ENCODE peak calls at places on chromosomes 6 and 20, in six cellular contexts. W, U, L, Z, M and I are unnamed samples.

GRCh38 chr20:48847498-48848205 is 19.9 kb upstream of the PREX1 start:
- DNase-seq in W (no peak), U (no peak), L (no peak), Z (no peak), M (no peak), I (no peak)

GRCh38 chr20:47973519-47974233 is 188.4 kb upstream of the SULF2 start:
- DNase-seq in W (peak), U (peak), L (no peak), Z (no peak), M (no peak), I (peak)

GRCh38 chr6:38215225-38215624 is 395.7 kb downstream of the ZFAND3 start:
- DNase-seq in W (no peak), U (no peak), L (no peak), Z (no peak), M (no peak), I (no peak)

GRCh38 chr6:3456395-3456767 is 469 bp downstream of the SLC22A23 start:
- DNase-seq in W (no peak), U (no peak), L (peak), Z (no peak), M (no peak), I (no peak)

GRCh38 chr6:25652007-25652515 is at the start of gene SCGN:
- DNase-seq in W (peak), U (peak), L (peak), Z (peak), M (peak), I (peak)

GRCh38 chr6:14524319-14524718 is 406.7 kb downstream of the CD83 start:
- DNase-seq in W (no peak), U (no peak), L (no peak), Z (peak), M (peak), I (no peak)

GRCh38 chr20:634526-634925 is 18.5 kb downstream of the SRXN1 start:
- DNase-seq in W (no peak), U (no peak), L (no peak), Z (no peak), M (no peak), I (no peak)

GRCh38 chr20:35598899-35599775 is 16.5 kb upstream of the SPAG4 start:
- DNase-seq in W (no peak), U (no peak), L (no peak), Z (no peak), M (no peak), I (no peak)

GRCh38 chr6:45326698-45327417 is 1.3 kb upstream of the RUNX2 start:
- DNase-seq in W (no peak), U (no peak), L (no peak), Z (no peak), M (no peak), I (peak)

GRCh38 chr6:105492706-105493673 is 90.1 kb upstream of the PREP start:
- DNase-seq in W (no peak), U (no peak), L (no peak), Z (peak), M (no peak), I (no peak)

GRCh38 chr20:830011-830521 is 3.4 kb upstream of the FAM110A start:
- DNase-seq in W (no peak), U (no peak), L (peak), Z (peak), M (peak), I (no peak)

GRCh38 chr6:71412559-71412958 is 123.9 kb downstream of the OGFRL1 start:
- DNase-seq in W (no peak), U (no peak), L (peak), Z (peak), M (no peak), I (peak)

GRCh38 chr20:51354191-51354768 is 188.2 kb downstream of the NFATC2 start:
- DNase-seq in W (no peak), U (no peak), L (no peak), Z (peak), M (peak), I (no peak)

GRCh38 chr6:21998539-21998938 is 298.3 kb downstream of the PRL start:
- DNase-seq in W (no peak), U (no peak), L (no peak), Z (no peak), M (no peak), I (no peak)

GRCh38 chr6:444653-445275 is 53.2 kb downstream of the IRF4 start:
- DNase-seq in W (no peak), U (no peak), L (no peak), Z (no peak), M (no peak), I (no peak)

GRCh38 chr6:150410906-150411305 is 42.1 kb downstream of the IYD start:
- DNase-seq in W (no peak), U (no peak), L (no peak), Z (no peak), M (no peak), I (no peak)

GRCh38 chr6:37173573-37174195 is 3.7 kb downstream of the PIM1 start:
- DNase-seq in W (no peak), U (no peak), L (no peak), Z (no peak), M (no peak), I (no peak)

GRCh38 chr20:652611-653109 is 340 bp downstream of the SRXN1 start:
- DNase-seq in W (no peak), U (no peak), L (no peak), Z (peak), M (peak), I (peak)

GRCh38 chr6:129016844-129017243 is 133.9 kb downstream of the LAMA2 start:
- DNase-seq in W (no peak), U (no peak), L (no peak), Z (no peak), M (no peak), I (no peak)

GRCh38 chr6:148179786-148180185 is 162.9 kb upstream of the SASH1 start:
- DNase-seq in W (no peak), U (peak), L (peak), Z (peak), M (peak), I (peak)

GRCh38 chr20:1469925-1470571 is 3.4 kb upstream of the NSFL1C start:
- DNase-seq in W (peak), U (peak), L (peak), Z (peak), M (peak), I (peak)

GRCh38 chr6:127854009-127854408 is 46.8 kb downstream of the THEMIS start:
- DNase-seq in W (no peak), U (no peak), L (no peak), Z (no peak), M (no peak), I (peak)

GRCh38 chr6:136641873-136642465 is 91.7 kb upstream of the MAP7 start:
- DNase-seq in W (no peak), U (no peak), L (no peak), Z (no peak), M (no peak), I (no peak)

GRCh38 chr6:42820509-42821340 is 38.9 kb downstream of the BICRAL start:
- DNase-seq in W (no peak), U (no peak), L (no peak), Z (no peak), M (no peak), I (peak)

GRCh38 chr6:13273931-13274706 is 54.2 kb downstream of the TBC1D7 start:
- DNase-seq in W (no peak), U (no peak), L (no peak), Z (no peak), M (no peak), I (no peak)

GRCh38 chr20:64214952-64215351 is 40.6 kb upstream of the PCMTD2 start:
- DNase-seq in W (no peak), U (no peak), L (no peak), Z (no peak), M (no peak), I (no peak)

GRCh38 chr6:91534614-91535013 is 947.7 kb upstream of the MAP3K7 start:
- DNase-seq in W (no peak), U (no peak), L (no peak), Z (no peak), M (no peak), I (peak)

GRCh38 chr20:37259031-37259430 is 2.6 kb downstream of the GHRH start:
- DNase-seq in W (no peak), U (no peak), L (no peak), Z (no peak), M (no peak), I (peak)

GRCh38 chr6:142275146-142276006 is 26.4 kb upstream of the ADGRG6 start:
- DNase-seq in W (no peak), U (no peak), L (peak), Z (peak), M (peak), I (no peak)

GRCh38 chr6:105072799-105073199 is 107.0 kb downstream of the POPDC3 start:
- DNase-seq in W (no peak), U (no peak), L (peak), Z (peak), M (peak), I (peak)

GRCh38 chr6:35718911-35719381 is 17.9 kb upstream of the ARMC12 start:
- DNase-seq in W (no peak), U (no peak), L (no peak), Z (no peak), M (peak), I (no peak)

GRCh38 chr6:35717449-35718353 is 19.1 kb upstream of the ARMC12 start:
- DNase-seq in W (no peak), U (no peak), L (no peak), Z (no peak), M (no peak), I (no peak)

GRCh38 chr6:35719407-35719829 is 17.4 kb upstream of the ARMC12 start:
- DNase-seq in W (no peak), U (no peak), L (no peak), Z (no peak), M (no peak), I (no peak)

GRCh38 chr6:35716798-35717197 is 20.0 kb upstream of the ARMC12 start:
- DNase-seq in W (no peak), U (no peak), L (no peak), Z (no peak), M (no peak), I (no peak)

DNA sequence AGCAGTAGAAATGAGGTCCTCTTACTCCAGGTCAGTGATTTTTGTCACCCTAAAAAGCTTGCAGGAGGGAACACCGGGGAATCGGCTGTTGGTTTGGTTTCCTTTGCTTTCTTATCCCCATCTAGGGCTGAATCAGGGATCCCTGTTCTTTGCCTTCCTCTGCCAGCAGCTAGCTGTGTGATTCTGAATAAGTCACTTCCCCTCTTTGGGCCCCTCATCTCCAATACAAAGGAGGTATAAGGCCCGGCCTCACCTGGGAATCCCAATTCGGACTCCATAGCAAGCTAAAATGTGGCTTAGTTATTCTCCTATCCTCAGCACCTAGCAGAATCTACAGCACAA is 18.5 kb upstream of the ARMC12 start:
- DNase-seq in W (no peak), U (no peak), L (no peak), Z (no peak), M (no peak), I (no peak)
- H3K4me2 ChIP-seq in W (no peak), U (peak), L (no peak), Z (no peak), M (no peak), I (no peak)

DNA sequence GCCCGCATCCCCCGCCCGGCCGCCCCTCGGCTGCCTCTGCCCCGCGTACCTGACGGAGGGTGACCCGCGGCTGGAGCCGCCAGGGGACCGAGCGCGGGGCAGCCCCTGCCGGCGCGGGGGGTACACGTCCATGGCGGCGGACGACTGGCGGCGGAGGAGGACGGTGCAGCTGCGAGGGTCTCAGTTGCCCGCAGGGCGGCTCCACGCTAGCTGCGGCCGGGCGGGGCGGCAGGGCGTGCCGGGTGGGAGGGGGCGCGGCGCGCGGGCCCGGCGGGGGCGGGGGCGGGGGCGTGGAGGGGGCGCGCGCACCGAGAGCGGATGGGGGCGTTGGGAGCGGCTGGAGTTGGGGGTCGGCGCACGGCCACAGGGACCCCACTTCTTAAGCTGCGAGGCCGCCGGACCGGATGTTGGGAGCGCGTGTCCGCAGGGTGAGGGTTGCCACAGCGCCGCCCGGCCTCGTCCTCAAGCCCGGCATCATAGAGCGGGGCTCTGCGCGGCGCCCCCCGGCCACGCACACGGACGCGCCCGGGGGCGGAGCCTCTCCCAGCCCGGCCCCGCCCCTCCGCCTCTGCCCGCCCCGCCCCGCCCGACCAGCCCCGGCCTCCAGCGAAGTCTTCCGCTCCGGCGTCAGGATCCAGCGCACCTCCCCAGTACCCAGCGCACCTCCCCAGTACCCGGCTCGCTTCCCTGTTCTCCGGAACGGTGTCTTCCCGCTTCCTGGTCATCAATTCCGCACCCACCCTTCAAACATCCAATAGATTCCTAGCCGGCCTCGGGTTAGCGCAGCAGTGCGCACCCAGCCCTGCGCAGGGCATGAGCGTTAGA is at the start of gene DNAAF9:
- DNase-seq in W (peak), U (peak), L (peak), Z (peak), M (peak), I (peak)
- H3K18ac ChIP-seq in W (peak), U (peak), L (peak), Z (peak), M (peak), I (peak)

DNA sequence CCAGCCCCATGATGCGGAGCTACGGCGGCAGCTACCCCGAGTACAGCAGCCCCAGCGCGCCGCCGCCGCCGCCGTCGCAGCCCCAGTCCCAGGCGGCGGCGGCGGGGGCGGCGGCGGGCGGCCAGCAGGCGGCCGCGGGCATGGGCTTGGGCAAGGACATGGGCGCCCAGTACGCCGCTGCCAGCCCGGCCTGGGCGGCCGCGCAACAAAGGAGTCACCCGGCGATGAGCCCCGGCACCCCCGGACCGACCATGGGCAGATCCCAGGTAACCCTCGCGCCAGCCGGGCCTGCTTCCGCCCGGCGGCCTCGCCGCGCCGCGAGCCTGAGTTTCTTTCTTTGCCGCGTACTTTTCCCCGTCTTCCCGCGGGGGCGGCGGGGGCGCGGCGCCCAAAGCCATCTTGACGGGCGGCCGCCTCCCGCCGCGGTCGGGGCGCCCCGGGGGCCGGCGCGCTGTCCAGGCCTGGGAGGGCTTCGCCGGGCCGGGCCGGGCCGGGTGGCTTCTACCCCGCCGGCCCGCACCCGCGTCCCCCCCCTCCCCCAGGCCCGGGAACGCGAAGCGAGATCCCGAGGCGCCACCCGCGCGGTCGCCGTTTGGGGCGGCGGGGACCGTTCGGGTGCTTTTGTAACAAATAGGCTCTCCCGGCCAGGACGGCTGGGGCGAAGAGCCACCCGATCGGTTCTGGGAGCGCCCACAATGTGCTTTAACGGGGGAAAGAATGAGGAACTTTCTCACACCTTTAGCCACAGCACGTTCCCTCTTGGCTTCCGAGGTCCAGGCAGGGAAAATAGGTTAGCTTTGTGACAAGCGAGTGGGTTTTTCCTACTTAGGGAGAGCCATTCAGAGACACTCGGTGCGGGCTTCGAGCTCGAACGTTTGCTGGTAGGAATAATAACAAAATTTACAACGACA is 2.3 kb downstream of the ARID1B start:
- DNase-seq in W (peak), U (peak), L (peak), Z (no peak), M (peak), I (peak)
- H2BK5ac ChIP-seq in W (peak), U (peak), L (peak), Z (peak), M (peak), I (peak)

GRCh38 chr20:50085146-50085480 is 27.8 kb downstream of the UBE2V1 start:
- DNase-seq in W (no peak), U (no peak), L (no peak), Z (no peak), M (no peak), I (no peak)
- H3K4me2 ChIP-seq in W (no peak), U (no peak), L (no peak), Z (no peak), M (no peak), I (no peak)